ENCODE peak calls at places on chromosomes 12 and 14, in five cellular contexts. N, W, R, K and P are unnamed samples.

GRCh38 chr12:112352921-112353320 is 29.3 kb downstream of the HECTD4 start:
- DNase-seq in R (no peak), W (no peak), N (no peak), K (no peak), P (no peak)

GRCh38 chr12:103887738-103888137 is 42.5 kb upstream of the HSP90B1 start:
- DNase-seq in R (no peak), W (peak; percentile 22), N (no peak), K (no peak), P (no peak)

GRCh38 chr14:69573841-69574265 is 818 bp downstream of the CCDC177 start:
- DNase-seq in N (no peak), R (peak; percentile 46), W (no peak), K (no peak), P (no peak)

GRCh38 chr12:6957741-6958608 is 6.8 kb downstream of the PTPN6 start:
- DNase-seq in N (no peak), K (no peak), R (peak; percentile 19), W (no peak), P (no peak)

GRCh38 chr12:20629414-20630156 is 65.5 kb upstream of the SLCO1C1 start:
- DNase-seq in W (peak; percentile 21), N (no peak), K (no peak), R (no peak), P (no peak)

GRCh38 chr12:100927825-100928224 is 133.2 kb downstream of the ANO4 start:
- DNase-seq in K (no peak), R (no peak), N (no peak), W (peak; percentile 88), P (peak; percentile 94)

GRCh38 chr12:49644620-49644994 is 21.2 kb downstream of the PRPF40B start:
- DNase-seq in R (peak; percentile 85), N (peak; percentile 35), W (peak; percentile 75), K (no peak), P (peak; percentile 79)

GRCh38 chr14:90611936-90612335 is 204.3 kb downstream of the TTC7B start:
- DNase-seq in K (no peak), R (no peak), W (no peak), N (no peak), P (no peak)

GRCh38 chr14:95500772-95501401 is 15.6 kb downstream of the SYNE3 start:
- DNase-seq in N (peak; percentile 54), R (no peak), K (no peak), W (peak; percentile 90), P (peak; percentile 93)